ENCODE peak calls at places on chromosomes 7 and 10, in four cellular contexts. M is astrocyte, U is BE2C, Z is stomach. N is an unnamed sample.

GRCh38 chr7:118109607-118110006 is 74.4 kb upstream of the LSM8 start:
- DNase-seq in M (no peak), U (no peak), Z (no peak), N (no peak)

GRCh38 chr7:112453505-112454171 is 3.4 kb downstream of the IFRD1 start:
- DNase-seq in M (peak), U (no peak), Z (no peak), N (no peak)

GRCh38 chr10:124161212-124162000 is 68.0 kb upstream of the CHST15 start:
- DNase-seq in M (no peak), U (no peak), Z (no peak), N (no peak)

GRCh38 chr7:138468244-138469123 is 8.4 kb downstream of the TRIM24 start:
- DNase-seq in M (no peak), U (no peak), Z (peak), N (no peak)

GRCh38 chr10:437698-438490 is 251.6 kb downstream of the DIP2C start:
- DNase-seq in M (no peak), U (no peak), Z (no peak), N (no peak)

GRCh38 chr7:129008645-129009414 is 46.1 kb downstream of the TNPO3 start:
- DNase-seq in M (no peak), U (no peak), Z (no peak), N (no peak)

GRCh38 chr7:117163101-117163500 is 159.8 kb downstream of the WNT2 start:
- DNase-seq in M (peak), U (no peak), Z (no peak), N (no peak)

GRCh38 chr7:84009051-84009450 is 185.5 kb downstream of the SEMA3A start:
- DNase-seq in M (no peak), U (no peak), Z (no peak), N (no peak)

GRCh38 chr7:20395494-20395893 is 64.8 kb downstream of the ITGB8 start:
- DNase-seq in M (no peak), U (no peak), Z (no peak), N (no peak)

GRCh38 chr7:43112088-43112940 is at the start of gene HECW1:
- DNase-seq in M (no peak), U (no peak), Z (no peak), N (no peak)

GRCh38 chr10:128473396-128473795 is 347.2 kb upstream of the MKI67 start:
- DNase-seq in M (no peak), U (no peak), Z (no peak), N (no peak)

GRCh38 chr7:99469381-99470065 is 3.2 kb upstream of the ZNF789 start:
- DNase-seq in M (no peak), U (no peak), Z (no peak), N (no peak)

GRCh38 chr10:70132098-70133029 is at the start of gene AIFM2:
- DNase-seq in M (peak), U (peak), Z (peak), N (peak)

GRCh38 chr10:25425776-25426175 is 251.0 kb downstream of the GPR158 start:
- DNase-seq in M (no peak), U (no peak), Z (no peak), N (no peak)

GRCh38 chr7:86818903-86819302 is 175.2 kb downstream of the GRM3 start:
- DNase-seq in M (no peak), U (no peak), Z (no peak), N (no peak)

GRCh38 chr7:86815556-86815955 is 171.8 kb downstream of the GRM3 start:
- DNase-seq in M (no peak), U (no peak), Z (no peak), N (no peak)

DNA sequence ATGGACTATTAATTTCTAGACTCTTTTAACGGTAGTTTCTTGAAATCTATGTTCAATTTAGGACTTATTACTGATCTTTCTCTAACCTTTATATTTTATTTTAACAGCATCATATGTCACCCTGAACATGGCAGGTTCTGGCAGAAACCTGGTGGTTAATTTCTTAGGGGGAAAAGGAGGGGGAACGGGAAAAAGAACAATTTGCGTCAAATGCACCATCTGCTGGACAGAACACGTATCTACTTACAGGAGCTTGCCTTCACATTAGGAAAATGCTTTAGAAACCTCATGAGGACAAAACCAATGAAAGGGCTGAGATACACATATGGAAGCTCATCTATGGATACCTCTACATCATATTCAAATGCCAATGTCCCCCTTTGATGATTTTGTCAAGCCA is 171.3 kb downstream of the GRM3 start:
- DNase-seq in M (no peak), U (peak), Z (no peak), N (no peak)
- TF ChIP-seq CTCF in M (peak), U (peak), Z (no peak), N (no peak)

GRCh38 chr7:22949944-22950343 is 64.0 kb downstream of the HYCC1 start:
- DNase-seq in M (peak), U (no peak), Z (no peak), N (no peak)
- TF ChIP-seq CTCF in M (no peak), U (no peak), Z (no peak), N (no peak)

GRCh38 chr7:50481867-50482266 is 31.7 kb upstream of the FIGNL1 start:
- DNase-seq in M (no peak), U (no peak), Z (no peak), N (no peak)
- TF ChIP-seq CTCF in M (no peak), U (peak), Z (no peak), N (no peak)

GRCh38 chr10:85888559-85888958 is 478.0 kb downstream of the GRID1 start:
- DNase-seq in M (no peak), U (no peak), Z (no peak), N (no peak)
- TF ChIP-seq CTCF in M (no peak), U (no peak), Z (no peak), N (no peak)

GRCh38 chr7:140638311-140638791 is 2.3 kb downstream of the DENND2A start:
- DNase-seq in M (peak), U (no peak), Z (no peak), N (no peak)
- TF ChIP-seq CTCF in M (no peak), U (no peak), Z (no peak), N (no peak)

N was measured in left lung.